ENCODE peak calls at places on chromosomes 13 and 19, in four cellular contexts. R, B, V and D are unnamed samples.

GRCh38 chr19:51977346-51977745 is 9.3 kb downstream of the ZNF350 start:
- DNase-seq in R (no peak), B (no peak), V (no peak), D (no peak)

GRCh38 chr13:113273856-113274590 is 23.0 kb upstream of the LAMP1 start:
- DNase-seq in R (no peak), B (no peak), V (peak; percentile 57), D (no peak)

GRCh38 chr19:50300814-50301606 is 28.2 kb downstream of the KCNC3 start:
- DNase-seq in R (no peak), B (peak; percentile 59), V (peak; percentile 84), D (no peak)

GRCh38 chr13:52156724-52157251 is 2.6 kb downstream of the NEK3 start:
- DNase-seq in R (no peak), B (no peak), V (no peak), D (no peak)

GRCh38 chr13:111153977-111154332 is 38.8 kb downstream of the ARHGEF7 start:
- DNase-seq in R (peak; percentile 45), B (peak; percentile 3), V (peak; percentile 68), D (peak; percentile 86)

GRCh38 chr19:15453091-15453498 is 3.3 kb upstream of the WIZ start:
- DNase-seq in R (no peak), B (no peak), V (no peak), D (no peak)

GRCh38 chr19:33208904-33209843 is 15.0 kb downstream of the LRP3 start:
- DNase-seq in R (no peak), B (no peak), V (no peak), D (no peak)

GRCh38 chr13:26270707-26271106 is 16.8 kb downstream of the CDK8 start:
- DNase-seq in R (no peak), B (no peak), V (no peak), D (no peak)

GRCh38 chr13:51803018-51803417 is 945 bp downstream of the DHRS12 start:
- DNase-seq in R (no peak), B (no peak), V (no peak), D (no peak)

GRCh38 chr13:23436680-23437079 is 3.2 kb upstream of the SACS start:
- DNase-seq in R (no peak), B (no peak), V (no peak), D (no peak)

GRCh38 chr13:80499536-80500280 is 158.8 kb upstream of the SPRY2 start:
- DNase-seq in R (no peak), B (no peak), V (no peak), D (no peak)

GRCh38 chr13:108786578-108787100 is 157.2 kb downstream of the MYO16 start:
- DNase-seq in R (no peak), B (no peak), V (no peak), D (no peak)

GRCh38 chr13:44879452-44880058 is 109.7 kb downstream of the NUFIP1 start:
- DNase-seq in R (peak; percentile 41), B (no peak), V (peak; percentile 62), D (no peak)